ENCODE peak calls at places on chromosome 14, in five cellular contexts. H, V, S, K and F are unnamed samples. For H3K4me1 and H3K36me3, the result is how much of the 10 kb centered on the place peaks cover.

GRCh38 chr14:64841121-64841611 is 38.5 kb downstream of the SPTB start:
- DNase-seq in H (no peak), V (no peak), S (no peak), K (peak), F (peak)

GRCh38 chr14:101480747-101481530 is 80.4 kb upstream of the DIO3 start:
- DNase-seq in H (no peak), V (no peak), S (no peak), K (peak), F (no peak)

GRCh38 chr14:70971588-70971987 is 64.3 kb downstream of the PCNX1 start:
- DNase-seq in H (no peak), V (no peak), S (no peak), K (no peak), F (no peak)

GRCh38 chr14:33229269-33229924 is 290.7 kb downstream of the NPAS3 start:
- DNase-seq in H (no peak), V (no peak), S (peak), K (peak), F (no peak)

GRCh38 chr14:65704412-65704811 is 291.9 kb downstream of the FUT8 start:
- DNase-seq in H (no peak), V (no peak), S (no peak), K (peak), F (no peak)

GRCh38 chr14:52402812-52403526 is 88.9 kb downstream of the PTGER2 start:
- DNase-seq in H (no peak), V (no peak), S (no peak), K (peak), F (no peak)

GRCh38 chr14:54000341-54000811 is 43.8 kb upstream of the BMP4 start:
- DNase-seq in H (no peak), V (no peak), S (no peak), K (no peak), F (no peak)

GRCh38 chr14:76432967-76433752 is 57.2 kb downstream of the ESRRB start:
- DNase-seq in H (no peak), V (no peak), S (no peak), K (no peak), F (no peak)

GRCh38 chr14:32698831-32699230 is 239.8 kb upstream of the NPAS3 start:
- DNase-seq in H (no peak), V (no peak), S (no peak), K (no peak), F (no peak)

GRCh38 chr14:89349196-89350008 is 67.6 kb downstream of the FOXN3 start:
- DNase-seq in H (no peak), V (no peak), S (peak), K (peak), F (peak)

GRCh38 chr14:89348726-89349125 is 68.3 kb downstream of the FOXN3 start:
- DNase-seq in H (no peak), V (no peak), S (no peak), K (no peak), F (no peak)

GRCh38 chr14:89352976-89353817 is 63.8 kb downstream of the FOXN3 start:
- DNase-seq in H (no peak), V (no peak), S (no peak), K (no peak), F (no peak)

GRCh38 chr14:89351958-89352404 is 65.1 kb downstream of the FOXN3 start:
- DNase-seq in H (no peak), V (no peak), S (no peak), K (no peak), F (no peak)

GRCh38 chr14:89351364-89351957 is 65.6 kb downstream of the FOXN3 start:
- DNase-seq in H (no peak), V (peak), S (peak), K (peak), F (no peak)
- H3K4me3 ChIP-seq in H (peak), V (peak), S (no peak), K (peak), F (no peak)

DNA sequence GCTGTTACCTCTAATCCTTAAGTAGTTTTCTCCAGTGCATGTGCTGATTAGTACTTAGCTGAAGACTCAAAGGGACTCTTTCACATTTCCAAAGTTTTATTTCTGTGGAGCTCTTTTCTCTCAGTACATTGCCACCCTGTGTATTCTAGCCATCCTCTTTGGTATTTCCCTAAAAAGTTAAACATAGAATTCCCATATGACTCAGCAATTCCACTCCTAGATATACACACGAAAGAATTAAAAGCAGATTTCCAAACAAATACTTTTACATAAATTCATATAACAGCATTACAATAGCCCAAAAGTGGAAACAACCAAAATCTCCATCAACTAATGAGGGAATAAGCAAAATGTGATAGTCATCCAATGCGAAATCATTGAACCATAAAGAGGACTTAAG is 8.9 kb upstream of the NOVA1 start:
- DNase-seq in H (no peak), V (no peak), S (no peak), K (peak), F (no peak)
- H3K4me1 ChIP-seq in H (under half), V (under half), S (under half), K (under half), F (under half)

GRCh38 chr14:99598774-99599173 is 5.2 kb downstream of the CCDC85C start:
- DNase-seq in H (no peak), V (no peak), S (no peak), K (no peak), F (no peak)

GRCh38 chr14:99601301-99601945 is 2.6 kb downstream of the CCDC85C start:
- DNase-seq in H (no peak), V (no peak), S (no peak), K (no peak), F (no peak)

GRCh38 chr14:99600232-99600888 is 3.6 kb downstream of the CCDC85C start:
- DNase-seq in H (no peak), V (no peak), S (no peak), K (no peak), F (no peak)

GRCh38 chr14:99597911-99598600 is 6.0 kb downstream of the CCDC85C start:
- DNase-seq in H (no peak), V (no peak), S (no peak), K (no peak), F (no peak)

GRCh38 chr14:99599440-99599839 is 4.6 kb downstream of the CCDC85C start:
- DNase-seq in H (no peak), V (no peak), S (no peak), K (no peak), F (no peak)
- H3K36me3 ChIP-seq in H (under half), V (under half), S (under half), K (under half), F (under half)

DNA sequence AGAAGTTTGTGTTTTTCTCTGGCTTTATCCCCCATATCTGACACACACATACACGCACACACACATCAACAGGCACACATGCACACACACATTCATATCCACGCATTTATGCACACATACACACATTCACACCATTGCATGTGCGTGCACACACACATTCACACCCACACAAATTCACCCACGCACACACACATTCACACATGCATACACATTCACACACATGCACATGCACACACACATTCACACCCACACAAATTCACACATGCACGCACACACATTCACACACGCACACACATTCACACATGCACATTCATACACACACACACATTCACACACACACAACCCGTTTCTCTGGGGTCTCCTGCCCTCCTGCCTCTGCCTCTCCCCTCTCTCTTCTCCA is 264.2 kb downstream of the BCL11B start:
- DNase-seq in H (no peak), V (no peak), S (no peak), K (no peak), F (no peak)
- H3K4me3 ChIP-seq in H (no peak), V (no peak), S (no peak), K (no peak), F (no peak)

GRCh38 chr14:55699131-55700057 is 119.4 kb downstream of the KTN1 start:
- DNase-seq in H (no peak), V (no peak), S (peak), K (peak), F (no peak)

GRCh38 chr14:55698051-55698450 is 118.0 kb downstream of the KTN1 start:
- DNase-seq in H (no peak), V (no peak), S (no peak), K (no peak), F (no peak)

GRCh38 chr14:55701638-55702037 is 121.6 kb downstream of the KTN1 start:
- DNase-seq in H (no peak), V (no peak), S (no peak), K (peak), F (no peak)

GRCh38 chr14:55702501-55702900 is 122.5 kb downstream of the KTN1 start:
- DNase-seq in H (no peak), V (no peak), S (no peak), K (no peak), F (no peak)

GRCh38 chr14:55697358-55697985 is 117.5 kb downstream of the KTN1 start:
- DNase-seq in H (no peak), V (no peak), S (no peak), K (no peak), F (no peak)
- H3K4me1 ChIP-seq in H (under half), V (under half), S (under half), K (under half), F (under half)

GRCh38 chr14:74890262-74890661 is 8.5 kb downstream of the DLST start:
- DNase-seq in H (no peak), V (no peak), S (no peak), K (no peak), F (no peak)
- H3K36me3 ChIP-seq in H (half or more), V (half or more), S (half or more), K (under half), F (half or more)

GRCh38 chr14:91417134-91417982 is at the start of gene CCDC88C:
- DNase-seq in H (no peak), V (peak), S (peak), K (no peak), F (no peak)

GRCh38 chr14:91417983-91418386 is 365 bp upstream of the CCDC88C start:
- DNase-seq in H (no peak), V (peak), S (peak), K (no peak), F (no peak)

GRCh38 chr14:91418387-91419043 is 895 bp upstream of the CCDC88C start:
- DNase-seq in H (no peak), V (peak), S (peak), K (peak), F (peak)

GRCh38 chr14:91415794-91416743 is 1.6 kb downstream of the CCDC88C start:
- DNase-seq in H (no peak), V (peak), S (no peak), K (no peak), F (no peak)

DNA sequence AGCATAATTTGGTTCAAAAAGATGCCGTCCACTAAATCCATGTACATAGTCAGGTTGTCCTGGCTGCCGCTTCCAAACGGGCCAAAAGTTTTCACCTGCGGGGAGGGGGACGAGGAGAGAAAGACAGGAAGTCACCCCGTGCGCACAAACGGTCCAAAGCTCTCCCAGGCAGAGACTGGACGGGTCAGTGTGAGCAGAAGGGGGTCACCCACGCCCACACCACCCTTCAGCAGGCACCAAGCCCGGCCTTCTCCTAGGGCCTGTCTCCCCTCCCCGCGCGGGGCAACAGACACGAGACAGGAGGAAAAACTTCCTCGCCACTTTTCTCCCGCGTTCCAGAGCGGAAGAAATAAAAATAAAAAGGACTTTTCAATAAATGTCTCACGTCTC is 881 bp downstream of the CCDC88C start:
- DNase-seq in H (no peak), V (no peak), S (no peak), K (no peak), F (no peak)
- H3K4me3 ChIP-seq in H (peak), V (peak), S (peak), K (no peak), F (peak)

DNA sequence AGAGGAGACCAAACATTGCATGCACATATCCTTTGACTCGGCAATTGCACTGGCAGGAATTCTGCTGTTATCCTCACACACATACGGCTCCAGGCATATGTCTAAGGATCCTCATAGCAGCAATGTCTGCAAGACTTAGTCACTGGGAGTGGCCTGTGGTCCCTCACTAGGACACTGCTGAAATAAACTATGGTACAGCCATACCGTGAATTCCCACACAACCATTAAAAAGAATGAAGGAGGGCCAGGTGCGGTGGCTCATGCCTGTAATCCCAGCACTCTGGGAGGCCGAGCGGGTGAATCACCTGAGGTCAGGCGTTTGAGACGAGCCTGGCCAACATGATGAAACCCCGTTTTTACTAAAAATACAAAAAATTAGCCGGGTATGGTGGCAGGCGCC is 105.1 kb downstream of the ZFP36L1 start:
- DNase-seq in H (no peak), V (no peak), S (peak), K (peak), F (no peak)
- H3K4me1 ChIP-seq in H (under half), V (under half), S (half or more), K (under half), F (under half)

GRCh38 chr14:95504135-95505029 is 12.1 kb downstream of the SYNE3 start:
- DNase-seq in H (no peak), V (no peak), S (no peak), K (peak), F (no peak)

GRCh38 chr14:95507174-95507573 is 9.3 kb downstream of the SYNE3 start:
- DNase-seq in H (no peak), V (no peak), S (no peak), K (peak), F (peak)

GRCh38 chr14:95507701-95508103 is 8.7 kb downstream of the SYNE3 start:
- DNase-seq in H (no peak), V (no peak), S (peak), K (peak), F (peak)

GRCh38 chr14:95503365-95504134 is 12.9 kb downstream of the SYNE3 start:
- DNase-seq in H (no peak), V (no peak), S (no peak), K (no peak), F (no peak)

GRCh38 chr14:95505030-95505589 is 11.3 kb downstream of the SYNE3 start:
- DNase-seq in H (no peak), V (no peak), S (no peak), K (no peak), F (no peak)
- H3K36me3 ChIP-seq in H (under half), V (under half), S (under half), K (under half), F (under half)

GRCh38 chr14:24422694-24423531 is 6.6 kb downstream of the CBLN3 start:
- DNase-seq in H (no peak), V (no peak), S (no peak), K (no peak), F (no peak)
- H3K4me3 ChIP-seq in H (no peak), V (no peak), S (no peak), K (no peak), F (no peak)